ENCODE peak calls at places on chromosomes 7 and 10, in eight cellular contexts. Q, B, O, R, N, S, V and W are unnamed samples.

GRCh38 chr7:144720139-144720538 is 115.7 kb downstream of the TPK1 start:
- DNase-seq in B (no peak), R (no peak), O (peak; percentile 6), V (no peak), N (no peak), Q (no peak), S (no peak), W (no peak)

GRCh38 chr10:123642697-123643096 is 23.5 kb upstream of the GPR26 start:
- DNase-seq in Q (no peak), B (no peak), O (no peak), N (no peak), R (no peak), V (no peak), S (no peak), W (no peak)

GRCh38 chr10:7969623-7970022 is 84.9 kb upstream of the GATA3 start:
- DNase-seq in R (no peak), S (no peak), B (no peak), V (no peak), Q (no peak), O (peak; percentile 35), N (no peak), W (no peak)

GRCh38 chr7:26618458-26618857 is 245.9 kb downstream of the SKAP2 start:
- DNase-seq in R (no peak), N (no peak), Q (no peak), S (no peak), B (no peak), O (no peak), V (no peak), W (no peak)

GRCh38 chr10:14146005-14146404 is 184.7 kb downstream of the FRMD4A start:
- DNase-seq in O (peak; percentile 87), N (no peak), Q (no peak), V (peak; percentile 95), S (no peak), R (no peak), B (no peak), W (peak; percentile 46)

GRCh38 chr10:11677480-11677879 is 64.7 kb upstream of the ECHDC3 start:
- DNase-seq in V (no peak), N (no peak), B (no peak), R (no peak), Q (no peak), S (no peak), O (no peak), W (no peak)

GRCh38 chr7:73387908-73388414 is 45.6 kb upstream of the FZD9 start:
- DNase-seq in R (no peak), N (no peak), V (no peak), S (no peak), O (no peak), B (no peak), Q (no peak), W (no peak)

GRCh38 chr7:29237483-29237882 is 42.9 kb downstream of the CHN2 start:
- DNase-seq in N (no peak), B (no peak), V (no peak), Q (no peak), R (no peak), O (no peak), S (no peak), W (no peak)

GRCh38 chr10:129942019-129942277 is 22.1 kb downstream of the EBF3 start:
- DNase-seq in Q (no peak), B (no peak), N (no peak), O (no peak), S (no peak), V (no peak), R (no peak), W (no peak)

GRCh38 chr10:91311601-91312000 is 91.1 kb downstream of the PCGF5 start:
- DNase-seq in O (no peak), N (no peak), R (no peak), Q (no peak), V (no peak), S (no peak), B (no peak), W (peak; percentile 80)

GRCh38 chr10:16995867-16996529 is 133.6 kb downstream of the CUBN start:
- DNase-seq in N (peak; percentile 41), S (peak; percentile 34), R (no peak), B (no peak), Q (no peak), V (peak; percentile 68), O (peak; percentile 73), W (peak; percentile 53)

GRCh38 chr7:95476072-95476845 is 9.5 kb upstream of the ASB4 start:
- DNase-seq in S (no peak), O (no peak), Q (no peak), V (no peak), R (no peak), B (no peak), N (no peak), W (no peak)

GRCh38 chr10:127100983-127101615 is 95.3 kb downstream of the INSYN2A start:
- DNase-seq in V (no peak), O (no peak), Q (no peak), N (no peak), S (no peak), B (no peak), R (no peak), W (no peak)

GRCh38 chr10:80535671-80536360 is 1.9 kb upstream of the SH2D4B start:
- DNase-seq in R (no peak), V (no peak), Q (peak; percentile 77), N (no peak), O (peak; percentile 14), S (peak; percentile 41), B (peak; percentile 87), W (no peak)

GRCh38 chr7:7795736-7796135 is 77.3 kb upstream of the RPA3 start:
- DNase-seq in Q (no peak), S (no peak), B (no peak), V (peak; percentile 79), R (no peak), N (no peak), O (peak; percentile 63), W (peak; percentile 35)

GRCh38 chr10:5023126-5023701 is 19.6 kb upstream of the AKR1C2 start:
- DNase-seq in S (no peak), O (no peak), V (no peak), R (no peak), N (no peak), Q (no peak), B (no peak), W (no peak)

GRCh38 chr10:98790817-98791216 is 344.1 kb upstream of the HPS1 start:
- DNase-seq in O (no peak), B (peak; percentile 51), Q (peak; percentile 28), S (peak; percentile 17), V (peak; percentile 12), R (peak; percentile 61), N (no peak), W (peak; percentile 17)

GRCh38 chr7:22858640-22859561 is 36.3 kb upstream of the TOMM7 start:
- DNase-seq in N (no peak), B (peak; percentile 65), R (no peak), S (no peak), V (peak; percentile 99), O (peak; percentile 100), Q (no peak), W (peak; percentile 91)

GRCh38 chr7:148856035-148856881 is 27.8 kb downstream of the EZH2 start:
- DNase-seq in S (peak; percentile 44), B (peak; percentile 75), N (no peak), O (no peak), V (peak; percentile 28), Q (peak; percentile 64), R (peak; percentile 64), W (peak; percentile 48)
- H3K9ac ChIP-seq in S (no peak overlapping the region), B (no peak overlapping the region), N (no peak overlapping the region), O (no peak overlapping the region), V (no peak overlapping the region), Q (no peak overlapping the region), R (no peak overlapping the region), W (peak overlapping the region; percentile 42)

GRCh38 chr7:2622869-2623697 is 8.7 kb upstream of the TTYH3 start:
- DNase-seq in B (no peak), O (no peak), S (no peak), R (peak; percentile 64), N (no peak), Q (no peak), V (no peak), W (no peak)

GRCh38 chr7:2621061-2621828 is 10.5 kb upstream of the TTYH3 start:
- DNase-seq in O (peak; percentile 73), S (peak; percentile 72), Q (no peak), B (no peak), R (no peak), V (peak; percentile 68), N (no peak), W (peak; percentile 65)

GRCh38 chr7:2623698-2624014 is 8.1 kb upstream of the TTYH3 start:
- DNase-seq in B (no peak), N (no peak), V (no peak), S (no peak), Q (no peak), O (no peak), R (no peak), W (no peak)

GRCh38 chr7:2624293-2624881 is 7.4 kb upstream of the TTYH3 start:
- DNase-seq in B (no peak), S (no peak), R (no peak), N (no peak), O (no peak), V (no peak), Q (no peak), W (no peak)

DNA sequence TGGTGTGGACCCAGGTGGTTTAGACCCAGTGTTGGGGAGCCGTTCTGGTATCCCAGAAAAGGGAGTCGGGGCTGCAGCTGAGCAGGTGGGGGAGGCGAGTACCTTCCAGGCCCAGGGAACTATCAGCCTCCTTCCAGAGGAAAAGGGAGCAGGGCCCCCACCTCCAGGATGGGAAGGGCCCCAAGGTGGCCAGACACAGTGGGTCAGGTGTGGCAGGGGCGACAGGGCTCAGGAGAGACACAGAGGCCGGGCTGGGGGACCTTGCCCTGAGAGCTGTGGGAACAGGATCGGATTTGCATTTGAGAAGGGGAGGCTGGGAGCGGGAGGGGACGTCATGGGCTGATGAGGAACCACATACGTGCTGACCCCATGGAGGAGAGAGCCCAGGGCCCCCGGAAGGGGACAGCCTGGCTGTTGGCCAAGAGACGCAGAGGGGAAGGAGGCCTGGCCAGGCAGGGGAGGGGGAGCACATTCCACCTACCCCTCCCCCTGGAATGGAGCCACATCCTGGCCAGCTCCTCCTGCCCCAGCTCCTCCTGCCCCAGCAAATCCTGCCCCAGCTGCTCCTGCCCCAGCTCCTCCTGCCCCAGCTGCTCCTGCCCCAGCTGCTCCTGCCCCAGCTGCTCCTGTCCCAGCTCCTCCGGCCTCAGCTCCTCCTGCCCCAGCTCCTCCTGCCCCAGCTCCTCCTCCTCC is 9.7 kb upstream of the TTYH3 start:
- DNase-seq in N (no peak), S (peak; percentile 70), R (peak; percentile 87), Q (no peak), B (no peak), V (no peak), O (no peak), W (no peak)
- H3K36me3 ChIP-seq in N (no peaks in the 10 kb centered on the region), S (no peaks in the 10 kb centered on the region), R (no peaks in the 10 kb centered on the region), Q (no peaks in the 10 kb centered on the region), B (no peaks in the 10 kb centered on the region), V (no peaks in the 10 kb centered on the region), O (no peaks in the 10 kb centered on the region), W (no peaks in the 10 kb centered on the region)

GRCh38 chr7:130400120-130400572 is 19.9 kb downstream of the CPA1 start:
- DNase-seq in O (peak; percentile 43), B (no peak), S (no peak), N (no peak), V (peak; percentile 58), R (no peak), Q (no peak), W (peak; percentile 95)
- H3K9ac ChIP-seq in O (no peak overlapping the region), B (no peak overlapping the region), S (no peak overlapping the region), N (no peak overlapping the region), V (peak overlapping the region; percentile 58), R (no peak overlapping the region), Q (no peak overlapping the region), W (peak overlapping the region; percentile 82)

DNA sequence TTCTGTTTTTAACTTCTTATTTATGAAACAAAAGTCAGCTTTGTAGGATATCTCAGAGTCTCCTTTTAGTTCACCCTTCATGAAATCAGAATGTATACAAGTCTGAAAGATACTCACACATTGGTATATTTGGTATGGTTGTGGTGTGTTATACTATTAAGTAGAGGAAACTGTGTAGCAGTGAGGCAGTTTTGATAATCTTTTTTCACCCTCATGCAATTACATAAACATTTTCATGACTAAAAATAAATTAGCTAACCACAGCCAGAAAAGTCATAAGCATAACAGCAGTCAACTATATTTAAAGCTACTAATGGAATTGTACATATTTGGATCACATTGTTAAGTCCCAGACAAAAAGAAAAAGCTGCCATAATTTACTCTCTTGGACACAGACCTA is 62.1 kb downstream of the FAM185A start:
- DNase-seq in R (no peak), S (no peak), V (peak; percentile 53), N (no peak), Q (no peak), O (no peak), B (no peak), W (no peak)
- H3K36me3 ChIP-seq in R (peaks cover 2% of the 10 kb centered on the region), S (no peaks in the 10 kb centered on the region), V (no peaks in the 10 kb centered on the region), N (peaks cover 4% of the 10 kb centered on the region), Q (no peaks in the 10 kb centered on the region), O (no peaks in the 10 kb centered on the region), B (no peaks in the 10 kb centered on the region), W (peaks cover 7% of the 10 kb centered on the region)